ENCODE peak calls at places on chromosomes 6 and 20, in seven cellular contexts. Q is right cardiac atrium; V is activated T-cell treated with anti-CD3 and anti-CD28 coated beads, Interleukin-2, amount 50 U/mL, for 4 hours; G is ACHN; D is GM12865; A is GM04504; K is effector memory CD8-positive, alpha-beta T cell. E is an unnamed sample.

GRCh38 chr6:149728499-149729234 is 10.8 kb upstream of the LATS1 start:
- DNase-seq in Q (no peak), V (no peak), G (no peak), D (no peak), A (no peak), K (no peak), E (no peak)

GRCh38 chr6:74733830-74734591 is 471.8 kb downstream of the COL12A1 start:
- DNase-seq in Q (no peak), V (no peak), G (no peak), D (no peak), A (no peak), K (no peak), E (no peak)

GRCh38 chr20:35342154-35342769 is 50.0 kb upstream of the FAM83C start:
- DNase-seq in Q (no peak), V (no peak), G (no peak), D (no peak), A (no peak), K (no peak), E (no peak)

GRCh38 chr6:158688860-158689259 is 39.0 kb downstream of the SYTL3 start:
- DNase-seq in Q (no peak), V (no peak), G (no peak), D (no peak), A (no peak), K (no peak), E (no peak)

GRCh38 chr6:54195637-54196036 is 84.4 kb downstream of the MLIP start:
- DNase-seq in Q (no peak), V (no peak), G (no peak), D (no peak), A (no peak), K (no peak), E (no peak)

GRCh38 chr20:45969712-45970634 is 2.0 kb downstream of the ZNF335 start:
- DNase-seq in Q (peak; percentile 9), V (no peak), G (peak; percentile 63), D (no peak), A (no peak), K (no peak), E (no peak)

GRCh38 chr20:36144336-36144735 is 10.2 kb upstream of the EPB41L1 start:
- DNase-seq in Q (no peak), V (no peak), G (peak; percentile 44), D (no peak), A (no peak), K (no peak), E (no peak)

GRCh38 chr6:39843305-39844020 is 51.3 kb downstream of the DAAM2 start:
- DNase-seq in Q (peak; percentile 69), V (no peak), G (no peak), D (no peak), A (no peak), K (no peak), E (no peak)

GRCh38 chr6:105038259-105038658 is 81.4 kb downstream of the LIN28B start:
- DNase-seq in Q (no peak), V (no peak), G (no peak), D (peak; percentile 0), A (no peak), K (no peak), E (no peak)

GRCh38 chr6:39214846-39215639 is 14.2 kb downstream of the KCNK5 start:
- DNase-seq in Q (peak; percentile 68), V (no peak), G (no peak), D (no peak), A (no peak), K (no peak), E (peak; percentile 8)

GRCh38 chr6:32068867-32069266 is 30.7 kb downstream of the CYP21A2 start:
- DNase-seq in Q (no peak), V (no peak), G (no peak), D (no peak), A (no peak), K (no peak), E (no peak)

GRCh38 chr6:141105481-141105880 is 1027.2 kb upstream of the GJE1 start:
- DNase-seq in Q (no peak), V (no peak), G (peak; percentile 86), D (no peak), A (no peak), K (no peak), E (no peak)

GRCh38 chr6:37053683-37054082 is 48.2 kb downstream of the FGD2 start:
- DNase-seq in Q (no peak), V (no peak), G (no peak), D (no peak), A (no peak), K (no peak), E (no peak)

GRCh38 chr6:13935190-13935880 is 10.6 kb downstream of the RNF182 start:
- DNase-seq in Q (no peak), V (no peak), G (no peak), D (no peak), A (no peak), K (no peak), E (no peak)

GRCh38 chr6:41698350-41698781 is 37.0 kb downstream of the TFEB start:
- DNase-seq in Q (no peak), V (no peak), G (no peak), D (peak; percentile 43), A (peak; percentile 58), K (no peak), E (no peak)

GRCh38 chr20:23668477-23668951 is 20.3 kb downstream of the CST4 start:
- DNase-seq in Q (peak; percentile 54), V (no peak), G (peak; percentile 41), D (peak; percentile 66), A (peak; percentile 21), K (peak; percentile 26), E (peak; percentile 21)

GRCh38 chr20:36917943-36918342 is 33.6 kb downstream of the SAMHD1 start:
- DNase-seq in Q (no peak), V (no peak), G (no peak), D (no peak), A (no peak), K (no peak), E (no peak)

GRCh38 chr6:142374965-142375733 is 73.3 kb downstream of the ADGRG6 start:
- DNase-seq in Q (no peak), V (no peak), G (peak; percentile 94), D (no peak), A (peak; percentile 87), K (no peak), E (no peak)

GRCh38 chr6:4637691-4638433 is 138.3 kb upstream of the CDYL start:
- DNase-seq in Q (no peak), V (no peak), G (peak; percentile 2), D (peak; percentile 69), A (peak; percentile 40), K (no peak), E (no peak)

GRCh38 chr6:157800420-157801237 is 22.4 kb upstream of the SNX9 start:
- DNase-seq in Q (no peak), V (no peak), G (no peak), D (peak; percentile 79), A (no peak), K (no peak), E (no peak)

GRCh38 chr6:113969888-113970807 is 800 bp downstream of the HDAC2 start:
- DNase-seq in Q (peak; percentile 81), V (peak; percentile 30), G (peak; percentile 41), D (peak; percentile 67), A (no peak), K (peak; percentile 33), E (peak; percentile 32)

GRCh38 chr6:115733426-115733825 is 327.3 kb downstream of the FRK start:
- DNase-seq in Q (no peak), V (no peak), G (no peak), D (no peak), A (no peak), K (no peak), E (no peak)

GRCh38 chr20:3658708-3659491 is 4.3 kb downstream of the GFRA4 start:
- DNase-seq in Q (no peak), V (no peak), G (no peak), D (peak; percentile 90), A (no peak), K (no peak), E (no peak)

GRCh38 chr6:2784061-2784460 is 18.9 kb downstream of the WRNIP1 start:
- DNase-seq in Q (no peak), V (no peak), G (no peak), D (no peak), A (no peak), K (no peak), E (no peak)

GRCh38 chr20:35823147-35823546 is 51.3 kb downstream of the PHF20 start:
- DNase-seq in Q (no peak), V (no peak), G (no peak), D (no peak), A (no peak), K (no peak), E (no peak)

E was measured in DMS153.